ENCODE peak calls at places on chromosomes 2 and 18, in six cellular contexts. One of them, this sample, is unnamed.

GRCh38 chr2:170504820-170505145 is 210.4 kb upstream of the SP5 start:
- DNase-seq in GM12878: no peak
- DNase-seq in GM23338: no peak
- DNase-seq in WTC11: no peak
- DNase-seq in K562: no peak
- DNase-seq in H1: no peak
- DNase-seq in this sample: peak; percentile 14

GRCh38 chr18:13180614-13181375 is 37.8 kb upstream of the LDLRAD4 start:
- DNase-seq in GM12878: no peak
- DNase-seq in GM23338: no peak
- DNase-seq in WTC11: no peak
- DNase-seq in K562: no peak
- DNase-seq in H1: no peak
- DNase-seq in this sample: no peak

GRCh38 chr2:142815375-142815774 is 62.1 kb upstream of the KYNU start:
- DNase-seq in GM12878: no peak
- DNase-seq in GM23338: no peak
- DNase-seq in WTC11: no peak
- DNase-seq in K562: no peak
- DNase-seq in H1: no peak
- DNase-seq in this sample: no peak

GRCh38 chr2:239311132-239312040 is 89.4 kb downstream of the HDAC4 start:
- DNase-seq in GM12878: no peak
- DNase-seq in GM23338: no peak
- DNase-seq in WTC11: no peak
- DNase-seq in K562: no peak
- DNase-seq in H1: no peak
- DNase-seq in this sample: no peak

GRCh38 chr2:28579606-28580005 is 83.7 kb downstream of the PLB1 start:
- DNase-seq in GM12878: no peak
- DNase-seq in GM23338: no peak
- DNase-seq in WTC11: no peak
- DNase-seq in K562: no peak
- DNase-seq in H1: no peak
- DNase-seq in this sample: no peak

GRCh38 chr2:19474128-19474527 is 115.7 kb upstream of the OSR1 start:
- DNase-seq in GM12878: peak; percentile 71
- DNase-seq in GM23338: no peak
- DNase-seq in WTC11: no peak
- DNase-seq in K562: no peak
- DNase-seq in H1: no peak
- DNase-seq in this sample: no peak

GRCh38 chr18:9017170-9017899 is 85.2 kb upstream of the NDUFV2 start:
- DNase-seq in GM12878: peak; percentile 20
- DNase-seq in GM23338: peak; percentile 79
- DNase-seq in WTC11: peak; percentile 61
- DNase-seq in K562: peak; percentile 91
- DNase-seq in H1: peak; percentile 61
- DNase-seq in this sample: peak; percentile 20

GRCh38 chr18:54140641-54141040 is 83.8 kb downstream of the MBD2 start:
- DNase-seq in GM12878: no peak
- DNase-seq in GM23338: no peak
- DNase-seq in WTC11: no peak
- DNase-seq in K562: no peak
- DNase-seq in H1: no peak
- DNase-seq in this sample: no peak

GRCh38 chr18:51107594-51108305 is 77.7 kb downstream of the SMAD4 start:
- DNase-seq in GM12878: no peak
- DNase-seq in GM23338: no peak
- DNase-seq in WTC11: no peak
- DNase-seq in K562: no peak
- DNase-seq in H1: no peak
- DNase-seq in this sample: no peak

GRCh38 chr2:66982766-66983165 is 414.4 kb upstream of the ETAA1 start:
- DNase-seq in GM12878: no peak
- DNase-seq in GM23338: no peak
- DNase-seq in WTC11: no peak
- DNase-seq in K562: no peak
- DNase-seq in H1: no peak
- DNase-seq in this sample: no peak

GRCh38 chr2:53536583-53537361 is 230.8 kb upstream of the CHAC2 start:
- DNase-seq in GM12878: no peak
- DNase-seq in GM23338: no peak
- DNase-seq in WTC11: no peak
- DNase-seq in K562: no peak
- DNase-seq in H1: no peak
- DNase-seq in this sample: no peak

GRCh38 chr18:79560861-79561210 is 118.8 kb upstream of the CTDP1 start:
- DNase-seq in GM12878: no peak
- DNase-seq in GM23338: no peak
- DNase-seq in WTC11: no peak
- DNase-seq in K562: no peak
- DNase-seq in H1: no peak
- DNase-seq in this sample: no peak

GRCh38 chr2:176169711-176170110 is 12.6 kb downstream of the HOXD3 start:
- DNase-seq in GM12878: no peak
- DNase-seq in GM23338: no peak
- DNase-seq in WTC11: no peak
- DNase-seq in K562: no peak
- DNase-seq in H1: no peak
- DNase-seq in this sample: no peak

GRCh38 chr2:10960606-10961489 is 49.1 kb downstream of the KCNF1 start:
- DNase-seq in GM12878: no peak
- DNase-seq in GM23338: peak; percentile 11
- DNase-seq in WTC11: no peak
- DNase-seq in K562: no peak
- DNase-seq in H1: no peak
- DNase-seq in this sample: no peak

GRCh38 chr18:50009772-50010171 is 185.2 kb downstream of the MYO5B start:
- DNase-seq in GM12878: peak; percentile 25
- DNase-seq in GM23338: peak; percentile 74
- DNase-seq in WTC11: peak; percentile 64
- DNase-seq in K562: peak; percentile 42
- DNase-seq in H1: peak; percentile 21
- DNase-seq in this sample: peak; percentile 49

GRCh38 chr18:3380384-3380961 is 69.5 kb upstream of the TGIF1 start:
- DNase-seq in GM12878: no peak
- DNase-seq in GM23338: no peak
- DNase-seq in WTC11: no peak
- DNase-seq in K562: no peak
- DNase-seq in H1: no peak
- DNase-seq in this sample: no peak

GRCh38 chr18:39959839-39960238 is 1995.2 kb upstream of the PIK3C3 start:
- DNase-seq in GM12878: no peak
- DNase-seq in GM23338: no peak
- DNase-seq in WTC11: no peak
- DNase-seq in K562: no peak
- DNase-seq in H1: no peak
- DNase-seq in this sample: no peak

GRCh38 chr2:69985684-69986083 is 24.3 kb upstream of the ASPRV1 start:
- DNase-seq in GM12878: no peak
- DNase-seq in GM23338: no peak
- DNase-seq in WTC11: no peak
- DNase-seq in K562: no peak
- DNase-seq in H1: no peak
- DNase-seq in this sample: no peak

GRCh38 chr2:204538179-204539009 is 6.9 kb upstream of the PARD3B start:
- DNase-seq in GM12878: no peak
- DNase-seq in GM23338: peak; percentile 46
- DNase-seq in WTC11: peak; percentile 19
- DNase-seq in K562: no peak
- DNase-seq in H1: no peak
- DNase-seq in this sample: no peak

GRCh38 chr2:150110548-150110947 is 376.9 kb downstream of the RND3 start:
- DNase-seq in GM12878: no peak
- DNase-seq in GM23338: no peak
- DNase-seq in WTC11: no peak
- DNase-seq in K562: no peak
- DNase-seq in H1: no peak
- DNase-seq in this sample: no peak

GRCh38 chr2:119810039-119810630 is 50.4 kb downstream of the PTPN4 start:
- DNase-seq in GM12878: no peak
- DNase-seq in GM23338: no peak
- DNase-seq in WTC11: no peak
- DNase-seq in K562: no peak
- DNase-seq in H1: no peak
- DNase-seq in this sample: peak; percentile 47

GRCh38 chr2:66433945-66434678 is 813 bp upstream of the MEIS1 start:
- DNase-seq in GM12878: no peak
- DNase-seq in GM23338: peak; percentile 81
- DNase-seq in WTC11: peak; percentile 67
- DNase-seq in K562: peak; percentile 42
- DNase-seq in H1: no peak
- DNase-seq in this sample: peak; percentile 33

GRCh38 chr2:71801969-71802368 is 345.7 kb downstream of the CYP26B1 start:
- DNase-seq in GM12878: no peak
- DNase-seq in GM23338: peak; percentile 87
- DNase-seq in WTC11: peak; percentile 88
- DNase-seq in K562: peak; percentile 45
- DNase-seq in H1: peak; percentile 41
- DNase-seq in this sample: peak; percentile 42

DNA sequence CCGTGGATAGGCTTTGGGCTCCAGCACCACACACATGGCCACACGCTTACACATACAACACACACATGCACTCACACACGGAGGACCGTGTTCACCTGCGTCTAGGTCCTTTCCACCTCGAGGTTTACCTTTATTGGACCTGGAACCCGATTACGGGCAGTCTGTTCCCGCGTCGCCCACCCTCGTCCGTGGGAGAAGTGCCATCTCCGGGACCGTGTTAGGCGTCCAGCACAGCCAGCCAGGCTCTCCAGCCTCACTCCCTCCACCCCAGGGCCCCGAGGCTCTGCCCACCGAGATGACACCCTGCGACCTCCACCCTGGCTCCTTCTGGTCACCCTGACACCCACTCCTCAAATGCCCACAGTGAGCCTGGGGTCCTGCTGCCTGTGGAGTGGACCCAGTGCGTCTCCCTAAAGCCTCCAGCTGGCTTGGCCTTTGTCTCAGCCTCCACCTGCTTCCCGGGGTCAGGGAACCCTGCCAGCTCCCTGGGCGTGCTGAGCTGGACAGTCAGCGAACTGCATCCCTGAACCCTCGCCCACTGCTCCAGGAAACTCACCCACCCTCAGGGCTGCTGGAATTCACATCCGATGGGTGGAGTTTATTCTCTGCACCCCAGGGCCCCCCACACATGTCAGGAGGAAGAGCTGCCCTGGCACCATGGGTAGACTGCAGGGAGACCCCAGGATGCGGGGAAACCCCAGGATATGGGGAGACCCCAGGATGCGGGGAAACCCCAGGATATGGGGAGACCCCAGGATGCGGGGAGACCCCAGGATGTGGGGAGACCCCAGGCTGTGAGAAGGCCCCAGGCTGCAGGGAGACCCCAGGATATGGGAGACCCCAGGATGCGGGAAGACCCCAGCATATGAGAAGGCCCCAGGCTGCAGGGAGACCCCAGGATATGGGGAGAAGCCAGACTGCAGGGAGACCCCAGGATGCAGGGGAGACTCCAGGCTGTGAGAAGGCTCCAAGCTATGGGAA is 33.0 kb downstream of the ADI1 start:
- DNase-seq in GM12878: no peak
- DNase-seq in GM23338: no peak
- DNase-seq in WTC11: no peak
- DNase-seq in K562: no peak
- DNase-seq in H1: no peak
- DNase-seq in this sample: no peak
- TF ChIP-seq CREB1 in GM12878: no peak
- TF ChIP-seq CREB1 in GM23338: no peak
- TF ChIP-seq CREB1 in WTC11: no peak
- TF ChIP-seq CREB1 in K562: no peak
- TF ChIP-seq CREB1 in H1: no peak
- TF ChIP-seq CREB1 in this sample: no peak

GRCh38 chr2:42878581-42878980 is 86.2 kb upstream of the HAAO start:
- DNase-seq in GM12878: peak; percentile 15
- DNase-seq in GM23338: no peak
- DNase-seq in WTC11: no peak
- DNase-seq in K562: no peak
- DNase-seq in H1: no peak
- DNase-seq in this sample: no peak
- TF ChIP-seq CREB1 in GM12878: no peak
- TF ChIP-seq CREB1 in GM23338: no peak
- TF ChIP-seq CREB1 in WTC11: no peak
- TF ChIP-seq CREB1 in K562: no peak
- TF ChIP-seq CREB1 in H1: no peak
- TF ChIP-seq CREB1 in this sample: no peak

GRCh38 chr2:183063083-183063482 is 15.5 kb upstream of the DUSP19 start:
- DNase-seq in GM12878: no peak
- DNase-seq in GM23338: no peak
- DNase-seq in WTC11: no peak
- DNase-seq in K562: no peak
- DNase-seq in H1: no peak
- DNase-seq in this sample: no peak
- TF ChIP-seq CREB1 in GM12878: no peak
- TF ChIP-seq CREB1 in GM23338: no peak
- TF ChIP-seq CREB1 in WTC11: no peak
- TF ChIP-seq CREB1 in K562: no peak
- TF ChIP-seq CREB1 in H1: no peak
- TF ChIP-seq CREB1 in this sample: no peak

GRCh38 chr2:79082987-79083386 is 4.8 kb downstream of the REG1B start:
- DNase-seq in GM12878: no peak
- DNase-seq in GM23338: no peak
- DNase-seq in WTC11: no peak
- DNase-seq in K562: no peak
- DNase-seq in H1: no peak
- DNase-seq in this sample: no peak

GRCh38 chr2:79084495-79085135 is 3.2 kb downstream of the REG1B start:
- DNase-seq in GM12878: no peak
- DNase-seq in GM23338: no peak
- DNase-seq in WTC11: no peak
- DNase-seq in K562: no peak
- DNase-seq in H1: no peak
- DNase-seq in this sample: no peak

GRCh38 chr2:79086255-79086654 is 1.5 kb downstream of the REG1B start:
- DNase-seq in GM12878: no peak
- DNase-seq in GM23338: no peak
- DNase-seq in WTC11: no peak
- DNase-seq in K562: no peak
- DNase-seq in H1: no peak
- DNase-seq in this sample: no peak

GRCh38 chr2:79085382-79085781 is 2.4 kb downstream of the REG1B start:
- DNase-seq in GM12878: no peak
- DNase-seq in GM23338: no peak
- DNase-seq in WTC11: no peak
- DNase-seq in K562: no peak
- DNase-seq in H1: no peak
- DNase-seq in this sample: no peak

DNA sequence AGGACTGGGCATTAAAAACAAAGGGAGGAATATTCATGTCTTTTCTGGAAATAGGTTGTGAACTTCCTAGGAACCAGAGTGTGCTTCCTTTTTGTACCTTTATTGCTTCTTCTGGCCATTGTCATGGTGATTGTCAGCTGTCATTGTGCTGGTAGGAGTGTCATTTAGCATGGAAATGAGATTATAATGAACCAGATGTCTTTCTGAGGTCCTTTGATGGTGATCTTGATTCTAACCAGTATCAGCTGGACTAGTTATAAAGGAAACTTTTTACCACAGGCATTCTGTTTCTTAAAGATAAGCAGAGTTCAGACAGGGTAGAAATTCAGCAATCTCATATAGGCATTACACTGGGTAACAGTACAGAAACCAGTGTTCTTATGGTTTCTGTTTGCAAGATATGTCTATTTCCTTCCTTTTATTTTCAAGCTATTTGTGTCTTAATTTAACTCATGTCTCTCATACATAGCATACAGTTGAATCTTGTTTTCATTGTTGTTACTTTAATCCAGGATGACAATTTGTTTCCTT is 3.9 kb downstream of the REG1B start:
- DNase-seq in GM12878: no peak
- DNase-seq in GM23338: no peak
- DNase-seq in WTC11: no peak
- DNase-seq in K562: no peak
- DNase-seq in H1: no peak
- DNase-seq in this sample: no peak
- TF ChIP-seq CREB1 in GM12878: no peak
- TF ChIP-seq CREB1 in GM23338: no peak
- TF ChIP-seq CREB1 in WTC11: no peak
- TF ChIP-seq CREB1 in K562: no peak
- TF ChIP-seq CREB1 in H1: no peak
- TF ChIP-seq CREB1 in this sample: no peak

This sample was measured in HepG2.